ENCODE peak calls at places on chromosome 7, in four cellular contexts. F is AG10803, G is fibroblast of lung, R is brain microvascular endothelial cell. H is an unnamed sample.

GRCh38 chr7:27046854-27047549 is 48.8 kb downstream of the HOXA1 start:
- DNase-seq in R (peak), G (peak), F (peak), H (no peak)

GRCh38 chr7:127798023-127798422 is 146.0 kb downstream of the SND1 start:
- DNase-seq in R (no peak), G (peak), F (no peak), H (no peak)

GRCh38 chr7:55571534-55572377 is 546 bp downstream of the VOPP1 start:
- DNase-seq in R (peak), G (peak), F (peak), H (no peak)

GRCh38 chr7:50531928-50532327 is 33.3 kb downstream of the DDC start:
- DNase-seq in G (peak), R (no peak), F (no peak), H (no peak)

GRCh38 chr7:128427289-128427891 is 17.6 kb upstream of the IMPDH1 start:
- DNase-seq in R (peak), F (peak), G (peak), H (no peak)

GRCh38 chr7:46115410-46115809 is 194.3 kb upstream of the IGFBP3 start:
- DNase-seq in G (peak), F (no peak), R (peak), H (no peak)

GRCh38 chr7:102916881-102917280 is 4.1 kb downstream of the LRRC17 start:
- DNase-seq in R (peak), F (peak), G (peak), H (no peak)

GRCh38 chr7:1463685-1464223 is 4.5 kb upstream of the MICALL2 start:
- DNase-seq in F (no peak), G (no peak), R (no peak), H (no peak)

GRCh38 chr7:125695631-125696030 is 766.0 kb upstream of the POT1 start:
- DNase-seq in R (no peak), F (no peak), G (no peak), H (no peak)

GRCh38 chr7:32217841-32218467 is 147.7 kb upstream of the PDE1C start:
- DNase-seq in F (no peak), R (no peak), G (no peak), H (no peak)

GRCh38 chr7:51328351-51328801 is 11.8 kb upstream of the COBL start:
- DNase-seq in G (no peak), R (no peak), F (no peak), H (no peak)

GRCh38 chr7:129827467-129827990 is 125.2 kb downstream of the UBE2H start:
- DNase-seq in R (no peak), G (no peak), F (no peak), H (no peak)

GRCh38 chr7:14900051-14900450 is 2.5 kb downstream of the DGKB start:
- DNase-seq in R (no peak), F (peak), G (no peak), H (no peak)

GRCh38 chr7:152910545-152911013 is 151.0 kb downstream of the ACTR3B start:
- DNase-seq in R (no peak), G (no peak), F (no peak), H (no peak)

GRCh38 chr7:112069879-112070321 is 136.3 kb downstream of the DOCK4 start:
- DNase-seq in G (no peak), R (no peak), F (peak), H (no peak)

GRCh38 chr7:123558506-123558874 is 872 bp upstream of the NDUFA5 start:
- DNase-seq in R (no peak), G (no peak), F (no peak), H (no peak)

GRCh38 chr7:28840515-28841125 is 117.5 kb downstream of the TRIL start:
- DNase-seq in G (peak), R (peak), F (no peak), H (peak)

GRCh38 chr7:99623091-99623693 is 6.4 kb downstream of the ZSCAN25 start:
- DNase-seq in F (no peak), G (no peak), R (no peak), H (no peak)

GRCh38 chr7:120259382-120259781 is 13.6 kb upstream of the KCND2 start:
- DNase-seq in F (no peak), R (no peak), G (peak), H (no peak)

GRCh38 chr7:47890125-47890524 is 58.1 kb downstream of the PKD1L1 start:
- DNase-seq in F (no peak), R (no peak), G (no peak), H (no peak)

GRCh38 chr7:142859829-142860228 is 5.0 kb downstream of the EPHB6 start:
- DNase-seq in F (peak), G (peak), R (peak), H (peak)

GRCh38 chr7:134188311-134188710 is 61.2 kb downstream of the LRGUK start:
- DNase-seq in R (no peak), G (no peak), F (no peak), H (no peak)

GRCh38 chr7:100964630-100965029 is 4.7 kb upstream of the MUC12 start:
- DNase-seq in R (no peak), G (no peak), F (no peak), H (no peak)

GRCh38 chr7:71308105-71308504 is 176.2 kb downstream of the GALNT17 start:
- DNase-seq in R (no peak), G (no peak), F (peak), H (no peak)

GRCh38 chr7:82823073-82823472 is 339.6 kb downstream of the PCLO start:
- DNase-seq in F (no peak), R (no peak), G (no peak), H (no peak)

DNA sequence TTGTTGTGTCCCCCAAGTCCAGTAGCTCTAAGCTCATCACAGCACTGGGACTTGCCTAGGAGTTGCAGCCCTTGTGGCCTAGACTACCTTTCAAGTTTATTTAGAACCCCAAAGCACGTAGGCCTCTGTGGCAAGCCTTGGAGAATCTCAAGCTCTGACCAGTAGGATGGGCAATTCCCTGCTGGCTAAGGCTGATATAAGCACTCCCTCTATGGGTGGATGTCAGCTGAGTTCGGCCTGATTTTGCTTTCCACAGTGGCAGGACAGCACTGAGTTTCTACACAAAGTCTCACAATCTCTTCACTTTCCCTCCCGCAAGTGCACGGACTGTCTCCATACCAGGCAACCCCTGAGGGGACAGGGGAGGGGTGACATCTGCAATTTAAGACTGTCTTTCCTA is 886.4 kb upstream of the LRRN3 start:
- DNase-seq in R (peak), G (peak), F (no peak), H (no peak)
- TF ChIP-seq CTCF in R (peak), G (peak), F (no peak), H (peak)

GRCh38 chr7:131112431-131112830 is 215.2 kb upstream of the MKLN1 start:
- DNase-seq in G (no peak), F (no peak), R (no peak), H (no peak)
- H3K4me3 ChIP-seq in G (no peak), F (no peak), R (no peak), H (no peak)

DNA sequence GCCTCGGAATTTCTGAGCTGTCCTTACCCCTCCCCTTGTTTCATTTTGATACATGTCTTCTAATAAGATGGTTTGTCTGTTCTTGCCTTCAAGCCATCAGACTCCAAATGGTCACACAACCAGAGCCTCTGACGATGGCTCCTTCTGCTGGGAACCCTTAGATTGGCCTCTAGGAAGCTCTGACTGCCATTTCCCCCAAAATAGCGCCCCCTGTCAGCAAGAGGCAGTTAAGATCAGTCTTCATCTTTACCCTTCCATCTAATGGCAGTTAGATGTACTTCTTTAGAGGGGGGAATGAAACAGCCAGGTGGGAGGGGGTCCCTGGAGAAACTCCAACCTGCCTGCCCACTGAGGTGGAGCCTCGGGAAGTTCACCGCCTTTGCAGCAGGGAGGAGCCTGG is 85.8 kb upstream of the GPR22 start:
- DNase-seq in G (no peak), F (no peak), R (no peak), H (no peak)
- TF ChIP-seq CTCF in G (no peak), F (no peak), R (peak), H (no peak)

DNA sequence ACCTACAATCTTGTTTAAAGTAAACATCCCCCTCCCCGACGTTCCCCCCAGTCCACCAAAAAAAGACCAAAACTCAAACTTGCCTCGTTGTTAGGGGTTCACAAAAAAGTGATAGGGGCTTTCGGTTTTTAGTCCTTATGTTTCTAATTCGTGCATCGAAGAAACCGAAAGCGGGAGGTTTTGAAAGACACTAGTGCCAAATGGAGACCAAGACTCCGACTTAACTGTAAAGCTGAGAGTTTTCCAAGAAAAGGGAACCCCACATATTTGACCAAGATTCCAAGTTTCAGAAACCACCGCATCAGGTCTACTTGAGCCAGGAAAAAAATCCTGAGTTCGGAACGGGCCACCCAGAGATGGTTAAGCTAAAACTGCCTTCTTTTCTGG is 534 bp downstream of the PSMA2 start:
- DNase-seq in F (no peak), G (no peak), R (no peak), H (no peak)
- H3K4me3 ChIP-seq in F (peak), G (peak), R (peak), H (peak)

GRCh38 chr7:44477063-44477830 is 13.2 kb downstream of the NUDCD3 start:
- DNase-seq in G (peak), R (peak), F (peak), H (peak)

GRCh38 chr7:44473295-44473694 is 17.2 kb downstream of the NUDCD3 start:
- DNase-seq in F (no peak), R (peak), G (no peak), H (no peak)

GRCh38 chr7:44482502-44483485 is 7.7 kb downstream of the NUDCD3 start:
- DNase-seq in F (no peak), G (no peak), R (no peak), H (no peak)

DNA sequence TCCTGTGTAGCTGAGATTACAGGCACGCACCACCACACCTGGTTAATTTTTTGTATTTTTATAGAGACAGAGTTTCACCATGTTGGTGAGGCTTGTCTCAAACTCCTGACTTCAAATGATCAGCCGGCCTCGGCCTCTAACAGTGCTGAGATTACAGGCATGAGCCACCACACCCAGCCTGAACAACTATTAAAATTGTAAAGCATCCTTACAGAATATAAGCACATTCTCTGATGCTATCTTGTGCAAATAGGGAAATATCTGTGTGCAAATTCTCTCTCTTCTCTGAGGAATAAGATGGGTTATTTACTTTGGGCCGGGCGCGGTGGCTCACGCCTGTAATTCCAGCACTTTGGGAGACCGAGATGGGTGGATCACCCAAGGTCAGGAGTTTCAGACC is 12.5 kb downstream of the NUDCD3 start:
- DNase-seq in R (no peak), G (no peak), F (no peak), H (no peak)
- TF ChIP-seq CTCF in R (no peak), G (no peak), F (no peak), H (no peak)

GRCh38 chr7:131555565-131556054 is 818 bp downstream of the PODXL start:
- DNase-seq in G (no peak), R (no peak), F (no peak), H (no peak)

GRCh38 chr7:131554880-131555516 is 1.4 kb downstream of the PODXL start:
- DNase-seq in G (no peak), F (no peak), R (no peak), H (no peak)

GRCh38 chr7:131556912-131557457 is 557 bp upstream of the PODXL start:
- DNase-seq in R (no peak), G (no peak), F (no peak), H (no peak)

GRCh38 chr7:131557521-131558385 is 1.3 kb upstream of the PODXL start:
- DNase-seq in F (peak), R (no peak), G (no peak), H (no peak)

GRCh38 chr7:131556055-131556911 is at the start of gene PODXL:
- DNase-seq in G (peak), F (peak), R (no peak), H (no peak)
- H3K4me3 ChIP-seq in G (peak), F (peak), R (peak), H (peak)

GRCh38 chr7:132932321-132933075 is 149.4 kb downstream of the CHCHD3 start:
- DNase-seq in F (no peak), R (no peak), G (no peak), H (no peak)

GRCh38 chr7:132935608-132936007 is 146.3 kb downstream of the CHCHD3 start:
- DNase-seq in G (no peak), R (no peak), F (no peak), H (no peak)

GRCh38 chr7:132933076-132933466 is 148.8 kb downstream of the CHCHD3 start:
- DNase-seq in F (peak), R (peak), G (peak), H (no peak)

GRCh38 chr7:132934017-132934416 is 147.9 kb downstream of the CHCHD3 start:
- DNase-seq in G (no peak), F (no peak), R (no peak), H (no peak)

GRCh38 chr7:132930881-132931280 is 151.0 kb downstream of the CHCHD3 start:
- DNase-seq in G (peak), R (peak), F (no peak), H (no peak)
- TF ChIP-seq CTCF in G (peak), R (peak), F (no peak), H (peak)

GRCh38 chr7:236967-237366 is 44.6 kb downstream of the FAM20C start:
- DNase-seq in R (no peak), G (no peak), F (no peak), H (no peak)

GRCh38 chr7:235576-236395 is 43.4 kb downstream of the FAM20C start:
- DNase-seq in R (no peak), G (peak), F (no peak), H (peak)

GRCh38 chr7:234041-234711 is 41.8 kb downstream of the FAM20C start:
- DNase-seq in G (peak), R (no peak), F (peak), H (no peak)

GRCh38 chr7:233456-234035 is 41.2 kb downstream of the FAM20C start:
- DNase-seq in F (no peak), R (no peak), G (peak), H (no peak)

GRCh38 chr7:234712-235553 is 42.6 kb downstream of the FAM20C start:
- DNase-seq in R (no peak), F (peak), G (peak), H (peak)
- H3K4me3 ChIP-seq in R (no peak), F (no peak), G (no peak), H (peak)